ENCODE peak calls at places on chromosomes 5 and 9, in nine cellular contexts. H is A673, N is RWPE2, X is GM23248, M is pancreas, O is ovary, D is HCT116, Q is adipocyte, A is left lung. E is an unnamed sample. For H3K4me1 and H3K9me3, the result is how much of the 10 kb centered on the place peaks cover.

GRCh38 chr9:125994066-125994943 is 247.1 kb downstream of the PBX3 start:
- DNase-seq in H (no peak), N (no peak), X (no peak), M (peak), O (no peak), D (no peak), Q (no peak), A (peak), E (no peak)

GRCh38 chr9:106233116-106233515 is 538.8 kb downstream of the TMEM38B start:
- DNase-seq in H (no peak), N (no peak), X (no peak), M (no peak), O (no peak), D (no peak), Q (no peak), A (no peak), E (no peak)

GRCh38 chr5:159207616-159208507 is 1.5 kb downstream of the RNF145 start:
- DNase-seq in H (peak), N (peak), X (peak), M (peak), O (peak), D (peak), Q (peak), A (peak), E (peak)

GRCh38 chr5:53476531-53477480 is 3.6 kb upstream of the FST start:
- DNase-seq in H (no peak), N (no peak), X (no peak), M (no peak), O (no peak), D (no peak), Q (no peak), A (no peak), E (no peak)

GRCh38 chr5:136729901-136730355 is 364.6 kb upstream of the TRPC7 start:
- DNase-seq in H (peak), N (no peak), X (peak), M (no peak), O (no peak), D (peak), Q (peak), A (no peak), E (no peak)

GRCh38 chr9:113886933-113887332 is 10.8 kb downstream of the ZNF618 start:
- DNase-seq in H (no peak), N (no peak), X (peak), M (no peak), O (no peak), D (no peak), Q (peak), A (no peak), E (no peak)

GRCh38 chr5:7844901-7845300 is 6.0 kb downstream of the CFAP90 start:
- DNase-seq in H (no peak), N (no peak), X (no peak), M (no peak), O (no peak), D (no peak), Q (no peak), A (no peak), E (no peak)

GRCh38 chr9:91994422-91994821 is 44.4 kb upstream of the ROR2 start:
- DNase-seq in H (no peak), N (no peak), X (no peak), M (no peak), O (no peak), D (no peak), Q (no peak), A (no peak), E (no peak)

GRCh38 chr9:136700959-136701664 is 11.3 kb upstream of the DIPK1B start:
- DNase-seq in H (no peak), N (no peak), X (no peak), M (no peak), O (no peak), D (no peak), Q (no peak), A (peak), E (peak)
- H3K4me1 ChIP-seq in H (under half), N (under half), X (under half), M (under half), O (under half), D (under half), Q (under half), A (under half), E (under half)

DNA sequence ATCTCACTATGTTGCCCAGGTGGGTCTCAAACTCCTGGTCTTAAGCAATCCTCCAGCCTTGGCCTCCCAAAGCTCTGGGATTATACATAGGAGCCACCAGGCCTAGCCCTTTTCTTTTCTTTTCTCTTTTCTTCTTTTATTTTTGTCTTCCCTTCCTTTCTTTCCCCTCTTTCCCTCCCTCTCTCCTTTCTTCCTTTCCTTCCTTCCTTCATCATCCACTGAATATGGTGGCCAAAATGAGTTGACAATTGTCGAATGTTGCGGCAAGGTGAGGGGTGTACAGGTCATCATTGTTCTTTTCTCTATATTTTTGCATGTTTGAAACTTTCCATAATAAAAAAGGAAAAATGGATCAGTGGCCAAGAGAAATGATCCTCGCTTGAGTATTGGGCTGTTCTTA is 32.1 kb upstream of the BASP1 start:
- DNase-seq in H (no peak), N (no peak), X (no peak), M (no peak), O (no peak), D (no peak), Q (no peak), A (no peak), E (no peak)
- H3K9me3 ChIP-seq in H (under half), N (under half), X (under half), M (under half), O (under half), D (under half), Q (under half), A (under half), E (under half)

GRCh38 chr5:93785475-93785874 is 44.1 kb upstream of the POU5F2 start:
- DNase-seq in H (no peak), N (no peak), X (no peak), M (no peak), O (no peak), D (no peak), Q (no peak), A (no peak), E (no peak)
- H3K4me1 ChIP-seq in H (under half), N (under half), X (under half), M (under half), O (under half), D (under half), Q (under half), A (under half), E (under half)

GRCh38 chr5:163330723-163331668 is 106.4 kb upstream of the CCNG1 start:
- DNase-seq in H (no peak), N (no peak), X (no peak), M (no peak), O (no peak), D (no peak), Q (no peak), A (no peak), E (no peak)
- H3K9me3 ChIP-seq in H (under half), N (under half), X (under half), M (under half), O (under half), D (under half), Q (under half), A (under half), E (under half)

DNA sequence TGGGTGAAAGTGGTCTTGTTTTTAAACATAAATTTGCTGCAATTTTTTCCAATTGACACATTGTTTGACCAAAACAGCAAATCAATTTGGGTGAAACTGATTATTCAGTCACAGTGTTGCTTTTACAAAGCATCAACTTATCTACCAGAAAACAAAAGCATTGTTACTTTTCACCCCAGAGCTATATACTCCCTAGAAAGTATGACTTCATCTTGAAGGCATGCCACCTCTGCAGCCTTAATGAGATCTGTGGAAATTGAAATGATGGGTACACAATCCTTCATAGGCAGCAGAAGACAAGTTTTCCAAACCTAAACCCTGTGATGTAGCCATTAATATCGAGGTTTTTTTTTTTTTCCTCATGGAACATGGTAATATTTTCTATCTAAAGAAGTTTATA is 615.9 kb downstream of the CHSY3 start:
- DNase-seq in H (no peak), N (no peak), X (no peak), M (no peak), O (no peak), D (no peak), Q (peak), A (no peak), E (no peak)
- H3K4me1 ChIP-seq in H (under half), N (under half), X (under half), M (under half), O (under half), D (under half), Q (under half), A (under half), E (under half)

GRCh38 chr5:164317676-164318075 is 812.3 kb downstream of the MAT2B start:
- DNase-seq in H (no peak), N (no peak), X (no peak), M (no peak), O (no peak), D (no peak), Q (no peak), A (no peak), E (no peak)
- H3K9me3 ChIP-seq in H (under half), N (under half), X (under half), M (under half), O (under half), D (under half), Q (under half), A (under half), E (under half)

GRCh38 chr5:160463227-160463626 is 41.6 kb downstream of the PTTG1 start:
- DNase-seq in H (no peak), N (no peak), X (no peak), M (no peak), O (no peak), D (no peak), Q (no peak), A (no peak), E (no peak)

GRCh38 chr5:160460377-160461049 is 38.9 kb downstream of the PTTG1 start:
- DNase-seq in H (no peak), N (no peak), X (peak), M (no peak), O (no peak), D (no peak), Q (peak), A (no peak), E (no peak)

GRCh38 chr5:160458971-160459800 is 37.5 kb downstream of the PTTG1 start:
- DNase-seq in H (no peak), N (no peak), X (no peak), M (no peak), O (no peak), D (no peak), Q (no peak), A (no peak), E (no peak)

GRCh38 chr5:160462167-160462566 is 40.5 kb downstream of the PTTG1 start:
- DNase-seq in H (no peak), N (no peak), X (no peak), M (no peak), O (no peak), D (no peak), Q (no peak), A (no peak), E (no peak)

DNA sequence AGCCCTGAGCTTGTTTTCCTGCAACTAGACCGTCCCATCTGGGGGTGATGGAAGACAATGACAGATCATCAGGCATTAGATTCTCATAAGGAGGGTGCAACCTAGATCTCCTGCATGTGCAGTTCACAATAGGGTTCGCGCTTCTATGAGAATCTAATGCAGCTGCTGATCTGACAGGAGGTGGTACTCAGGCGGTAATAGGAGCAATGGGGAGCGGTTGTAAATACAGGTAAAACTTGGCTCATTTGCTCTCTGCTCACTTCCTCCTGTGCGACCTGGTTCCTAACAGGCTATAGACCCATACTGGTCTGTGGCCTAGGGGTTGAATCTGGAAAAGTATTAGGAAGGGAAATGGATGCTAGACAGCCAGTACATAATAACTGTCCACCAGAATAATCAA is 39.7 kb downstream of the PTTG1 start:
- DNase-seq in H (no peak), N (no peak), X (no peak), M (no peak), O (no peak), D (no peak), Q (no peak), A (no peak), E (no peak)
- H3K4me1 ChIP-seq in H (under half), N (under half), X (under half), M (under half), O (under half), D (under half), Q (under half), A (under half), E (under half)

DNA sequence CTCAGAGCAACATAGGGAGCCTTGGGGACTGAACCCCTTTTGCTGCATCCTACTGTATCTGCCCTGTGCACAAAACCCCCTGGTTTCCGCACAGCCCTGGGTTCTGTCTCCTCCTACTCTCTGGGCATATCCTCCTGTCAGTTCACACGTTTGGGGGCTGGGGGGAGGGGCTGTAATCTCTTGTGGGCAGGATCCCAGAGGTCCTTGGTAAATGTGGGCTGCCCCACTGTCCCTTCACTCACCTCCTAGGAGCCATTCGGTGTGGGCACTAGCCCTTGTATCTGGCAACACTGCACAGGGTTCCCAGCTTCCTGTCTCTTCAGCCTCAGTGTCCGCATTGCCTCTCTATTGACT is 271.8 kb upstream of the DMAC1 start:
- DNase-seq in H (no peak), N (no peak), X (no peak), M (no peak), O (no peak), D (no peak), Q (no peak), A (no peak), E (no peak)
- H3K9me3 ChIP-seq in H (under half), N (under half), X (under half), M (under half), O (under half), D (under half), Q (under half), A (under half), E (under half)

DNA sequence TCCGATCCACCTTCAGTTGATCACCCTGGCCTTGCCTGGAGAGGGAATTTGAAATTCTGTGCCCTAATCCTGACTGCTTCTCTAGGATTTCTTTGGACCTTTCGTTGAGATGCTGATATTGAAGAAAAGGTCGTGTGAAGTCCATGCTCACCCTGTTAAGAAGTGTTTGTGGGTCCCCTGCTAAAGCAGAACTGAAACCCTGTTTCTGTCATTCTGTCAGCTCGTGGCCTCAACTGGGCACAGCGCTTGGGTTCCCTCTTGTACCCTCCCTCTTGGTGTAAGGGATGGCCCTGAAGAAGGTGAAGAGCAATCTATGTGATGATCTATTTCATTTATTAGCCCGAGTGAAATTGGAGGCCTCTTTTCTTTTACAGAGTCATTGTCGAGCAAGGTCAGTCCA is 55.9 kb downstream of the WWC1 start:
- DNase-seq in H (no peak), N (no peak), X (no peak), M (no peak), O (no peak), D (no peak), Q (no peak), A (no peak), E (no peak)
- H3K4me1 ChIP-seq in H (under half), N (under half), X (under half), M (under half), O (under half), D (under half), Q (under half), A (under half), E (under half)

GRCh38 chr9:111542497-111543254 is 17.7 kb downstream of the ZNF483 start:
- DNase-seq in H (no peak), N (no peak), X (no peak), M (no peak), O (no peak), D (no peak), Q (no peak), A (no peak), E (no peak)
- H3K9me3 ChIP-seq in H (half or more), N (under half), X (under half), M (under half), O (half or more), D (under half), Q (half or more), A (half or more), E (under half)

E was measured in Peyer's patch.